ENCODE peak calls at places on chromosome 21, in seven cellular contexts. E, X, N, G, S, W and Y are unnamed samples.

GRCh38 chr21:46052703-46053651 is 44.9 kb upstream of the COL6A2 start:
- DNase-seq in E (no peak), X (peak; percentile 33), N (no peak), G (no peak), S (no peak), W (no peak), Y (no peak)

GRCh38 chr21:36990508-36991205 is 15.8 kb upstream of the RIPPLY3 start:
- DNase-seq in E (no peak), X (no peak), N (no peak), G (no peak), S (no peak), W (no peak), Y (no peak)

GRCh38 chr21:32347351-32347750 is 45.5 kb downstream of the URB1 start:
- DNase-seq in E (no peak), X (no peak), N (no peak), G (no peak), S (no peak), W (no peak), Y (no peak)

GRCh38 chr21:46184625-46185555 is 631 bp upstream of the SPATC1L start:
- DNase-seq in E (peak; percentile 51), X (peak; percentile 8), N (peak; percentile 63), G (peak; percentile 89), S (peak; percentile 75), W (peak; percentile 78), Y (peak; percentile 87)

GRCh38 chr21:45054927-45055612 is 19.3 kb upstream of the ADARB1 start:
- DNase-seq in E (no peak), X (no peak), N (no peak), G (no peak), S (no peak), W (no peak), Y (no peak)

GRCh38 chr21:44865561-44866280 is 7.8 kb downstream of the PTTG1IP start:
- DNase-seq in E (no peak), X (no peak), N (no peak), G (no peak), S (no peak), W (no peak), Y (no peak)

GRCh38 chr21:45482899-45483821 is 59.1 kb downstream of the SLC19A1 start:
- DNase-seq in E (no peak), X (no peak), N (no peak), G (no peak), S (peak; percentile 48), W (no peak), Y (no peak)

GRCh38 chr21:9763306-9763705 is 758.1 kb upstream of the TPTE start:
- DNase-seq in E (no peak), X (no peak), N (no peak), G (no peak), S (no peak), W (no peak), Y (no peak)

GRCh38 chr21:37704751-37705150 is 211.5 kb downstream of the KCNJ6 start:
- DNase-seq in E (no peak), X (no peak), N (no peak), G (no peak), S (no peak), W (no peak), Y (no peak)

DNA sequence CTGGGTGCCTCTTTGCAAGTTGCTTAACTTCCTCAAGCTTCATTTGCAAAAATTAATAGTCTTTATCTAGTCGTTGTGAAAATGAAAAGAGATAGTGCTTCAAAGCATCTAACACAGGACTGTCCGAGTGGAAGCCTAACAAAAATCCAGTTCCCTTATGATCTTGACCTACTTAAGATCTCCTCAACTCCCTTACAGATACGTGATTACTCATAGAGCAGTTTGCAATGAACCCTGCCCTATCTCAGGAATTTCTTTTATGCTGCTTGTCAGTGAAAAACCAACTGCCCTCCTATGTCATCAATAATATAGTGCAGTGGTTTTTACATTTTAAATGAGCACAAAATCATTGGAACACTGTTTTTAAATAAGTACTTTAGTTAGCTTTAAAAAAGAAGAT is 314.3 kb downstream of the BACH1 start:
- DNase-seq in E (no peak), X (no peak), N (no peak), G (no peak), S (peak; percentile 30), W (no peak), Y (no peak)
- TF ChIP-seq JUND in E (no peak), X (no peak), N (no peak), G (no peak), S (peak; percentile 35), W (no peak), Y (no peak)

DNA sequence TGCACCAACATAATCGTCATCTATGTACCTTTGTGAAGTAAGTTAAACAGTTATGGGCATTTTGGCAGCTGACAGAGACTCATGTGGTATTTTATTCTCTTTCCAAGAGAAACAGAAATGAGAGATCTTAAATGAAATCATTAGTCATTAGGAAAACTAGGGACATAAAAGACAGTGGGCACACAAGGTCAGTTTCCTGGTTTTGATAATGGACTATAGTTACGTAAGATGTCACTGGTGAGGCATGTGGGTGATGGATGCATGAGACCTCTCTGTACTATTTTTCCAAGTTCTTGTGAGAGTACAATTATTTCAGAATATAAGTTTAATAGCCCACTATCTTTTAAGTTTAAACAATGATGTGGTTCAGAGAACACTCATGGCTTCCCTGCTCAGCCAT is 216.9 kb downstream of the APP start:
- DNase-seq in E (no peak), X (no peak), N (no peak), G (no peak), S (no peak), W (no peak), Y (no peak)
- TF ChIP-seq JUND in E (no peak), X (no peak), N (no peak), G (no peak), S (no peak), W (no peak), Y (no peak)

DNA sequence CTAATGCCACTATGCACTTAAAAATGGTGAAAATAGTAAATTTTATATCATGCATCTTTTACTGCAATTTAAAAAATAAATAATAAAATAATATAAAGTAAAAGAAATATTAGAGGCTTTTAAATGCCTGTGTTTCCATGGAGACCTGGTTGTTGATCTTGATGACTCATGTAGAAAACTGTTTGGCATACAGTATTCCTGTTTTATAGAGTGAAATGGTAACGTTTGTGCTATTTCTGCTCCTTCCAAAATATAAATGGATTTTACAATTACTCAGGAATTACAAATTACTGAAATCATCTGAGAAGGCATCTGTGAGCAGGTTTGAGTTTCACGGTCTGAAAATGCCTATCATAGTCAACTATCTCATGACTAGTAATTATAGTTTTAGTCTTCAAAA is 98.4 kb upstream of the USP25 start:
- DNase-seq in E (no peak), X (no peak), N (no peak), G (no peak), S (no peak), W (no peak), Y (no peak)
- TF ChIP-seq JUND in E (no peak), X (no peak), N (no peak), G (no peak), S (no peak), W (no peak), Y (no peak)

GRCh38 chr21:35014302-35015044 is 34.6 kb downstream of the RUNX1 start:
- DNase-seq in E (no peak), X (no peak), N (no peak), G (no peak), S (no peak), W (no peak), Y (no peak)
- TF ChIP-seq JUND in E (no peak), X (no peak), N (no peak), G (no peak), S (peak; percentile 46), W (no peak), Y (no peak)

GRCh38 chr21:34946385-34947121 is 102.5 kb downstream of the RUNX1 start:
- DNase-seq in E (no peak), X (no peak), N (no peak), G (no peak), S (no peak), W (no peak), Y (no peak)
- TF ChIP-seq JUND in E (no peak), X (no peak), N (no peak), G (no peak), S (no peak), W (no peak), Y (no peak)

DNA sequence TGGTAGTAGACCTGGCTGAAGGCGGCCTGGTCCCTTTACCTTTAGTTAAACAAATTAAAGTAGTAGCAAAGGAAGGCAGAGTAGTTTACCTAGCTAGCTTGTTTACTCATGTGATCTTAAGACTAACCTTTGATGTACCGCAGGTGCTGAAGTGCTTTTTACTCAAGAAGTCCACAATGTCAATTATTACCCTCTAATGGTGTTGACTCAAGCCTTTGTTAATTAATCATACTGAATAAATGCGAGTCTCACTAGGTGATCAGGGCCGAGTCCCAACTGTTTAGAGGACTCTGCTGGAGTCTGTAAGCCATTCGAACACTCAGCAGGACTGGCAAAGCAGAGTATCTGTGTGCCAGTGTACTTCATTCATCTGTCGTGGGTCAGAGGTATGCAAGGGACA is 381.1 kb upstream of the NCAM2 start:
- DNase-seq in E (no peak), X (no peak), N (no peak), G (peak; percentile 49), S (no peak), W (no peak), Y (no peak)
- TF ChIP-seq JUND in E (no peak), X (no peak), N (no peak), G (no peak), S (no peak), W (no peak), Y (no peak)